ENCODE peak calls at places on chromosomes 6 and 20, in five cellular contexts. One of them, this sample, is unnamed.

GRCh38 chr20:18679020-18679419 is 91.2 kb downstream of the DTD1 start:
- DNase-seq in sigmoid colon: no peak
- DNase-seq in GM12878: no peak
- DNase-seq in suprapubic skin: no peak
- DNase-seq in tibial nerve: no peak
- DNase-seq in this sample: peak; percentile 43

GRCh38 chr6:73252703-73253102 is 10.3 kb downstream of the KHDC1 start:
- DNase-seq in sigmoid colon: no peak
- DNase-seq in GM12878: no peak
- DNase-seq in suprapubic skin: no peak
- DNase-seq in tibial nerve: no peak
- DNase-seq in this sample: no peak

GRCh38 chr6:4167833-4168232 is 32.5 kb upstream of the ECI2 start:
- DNase-seq in sigmoid colon: no peak
- DNase-seq in GM12878: no peak
- DNase-seq in suprapubic skin: no peak
- DNase-seq in tibial nerve: no peak
- DNase-seq in this sample: no peak

GRCh38 chr6:786946-787763 is 94.2 kb upstream of the EXOC2 start:
- DNase-seq in sigmoid colon: no peak
- DNase-seq in GM12878: no peak
- DNase-seq in suprapubic skin: no peak
- DNase-seq in tibial nerve: no peak
- DNase-seq in this sample: no peak

GRCh38 chr20:57384486-57384885 is 6.7 kb upstream of the RBM38 start:
- DNase-seq in sigmoid colon: peak; percentile 51
- DNase-seq in GM12878: no peak
- DNase-seq in suprapubic skin: peak; percentile 70
- DNase-seq in tibial nerve: no peak
- DNase-seq in this sample: no peak

GRCh38 chr20:64266988-64267387 is 11.4 kb downstream of the PCMTD2 start:
- DNase-seq in sigmoid colon: no peak
- DNase-seq in GM12878: no peak
- DNase-seq in suprapubic skin: no peak
- DNase-seq in tibial nerve: no peak
- DNase-seq in this sample: no peak

GRCh38 chr6:193773-194310 is 98.4 kb upstream of the DUSP22 start:
- DNase-seq in sigmoid colon: no peak
- DNase-seq in GM12878: peak; percentile 93
- DNase-seq in suprapubic skin: peak; percentile 12
- DNase-seq in tibial nerve: no peak
- DNase-seq in this sample: no peak

GRCh38 chr6:154995241-154996162 is at the start of gene TIAM2:
- DNase-seq in sigmoid colon: no peak
- DNase-seq in GM12878: no peak
- DNase-seq in suprapubic skin: no peak
- DNase-seq in tibial nerve: no peak
- DNase-seq in this sample: no peak

GRCh38 chr20:3406481-3407425 is 716 bp downstream of the DNAAF9 start:
- DNase-seq in sigmoid colon: peak; percentile 80
- DNase-seq in GM12878: no peak
- DNase-seq in suprapubic skin: peak; percentile 87
- DNase-seq in tibial nerve: no peak
- DNase-seq in this sample: peak; percentile 34

GRCh38 chr6:52605610-52606185 is 28.8 kb upstream of the TRAM2 start:
- DNase-seq in sigmoid colon: no peak
- DNase-seq in GM12878: no peak
- DNase-seq in suprapubic skin: no peak
- DNase-seq in tibial nerve: no peak
- DNase-seq in this sample: no peak

GRCh38 chr6:163038317-163038716 is 310.5 kb downstream of the PACRG start:
- DNase-seq in sigmoid colon: no peak
- DNase-seq in GM12878: no peak
- DNase-seq in suprapubic skin: no peak
- DNase-seq in tibial nerve: no peak
- DNase-seq in this sample: no peak

GRCh38 chr6:32819729-32820128 is 2.9 kb upstream of the HLA-DOB start:
- DNase-seq in sigmoid colon: no peak
- DNase-seq in GM12878: no peak
- DNase-seq in suprapubic skin: no peak
- DNase-seq in tibial nerve: no peak
- DNase-seq in this sample: no peak

GRCh38 chr20:48106428-48106827 is 321.1 kb upstream of the SULF2 start:
- DNase-seq in sigmoid colon: no peak
- DNase-seq in GM12878: no peak
- DNase-seq in suprapubic skin: no peak
- DNase-seq in tibial nerve: no peak
- DNase-seq in this sample: no peak

GRCh38 chr6:13485923-13486557 is 1.4 kb downstream of the GFOD1 start:
- DNase-seq in sigmoid colon: peak; percentile 74
- DNase-seq in GM12878: no peak
- DNase-seq in suprapubic skin: no peak
- DNase-seq in tibial nerve: no peak
- DNase-seq in this sample: no peak

GRCh38 chr6:29850011-29850553 is 22.5 kb downstream of the HLA-G start:
- DNase-seq in sigmoid colon: peak; percentile 64
- DNase-seq in GM12878: no peak
- DNase-seq in suprapubic skin: no peak
- DNase-seq in tibial nerve: no peak
- DNase-seq in this sample: peak; percentile 53

GRCh38 chr6:33008944-33009861 is at the start of gene HLA-DOA:
- DNase-seq in sigmoid colon: no peak
- DNase-seq in GM12878: peak; percentile 75
- DNase-seq in suprapubic skin: no peak
- DNase-seq in tibial nerve: no peak
- DNase-seq in this sample: no peak

GRCh38 chr6:40413231-40413755 is 173.9 kb downstream of the LRFN2 start:
- DNase-seq in sigmoid colon: peak; percentile 46
- DNase-seq in GM12878: no peak
- DNase-seq in suprapubic skin: no peak
- DNase-seq in tibial nerve: no peak
- DNase-seq in this sample: no peak

GRCh38 chr20:23320317-23320716 is 30.3 kb upstream of the NXT1 start:
- DNase-seq in sigmoid colon: no peak
- DNase-seq in GM12878: no peak
- DNase-seq in suprapubic skin: no peak
- DNase-seq in tibial nerve: no peak
- DNase-seq in this sample: no peak

GRCh38 chr20:22408521-22409402 is 175.6 kb downstream of the FOXA2 start:
- DNase-seq in sigmoid colon: no peak
- DNase-seq in GM12878: no peak
- DNase-seq in suprapubic skin: no peak
- DNase-seq in tibial nerve: no peak
- DNase-seq in this sample: no peak

GRCh38 chr20:36624068-36624813 is 18.7 kb downstream of the RAB5IF start:
- DNase-seq in sigmoid colon: no peak
- DNase-seq in GM12878: no peak
- DNase-seq in suprapubic skin: no peak
- DNase-seq in tibial nerve: no peak
- DNase-seq in this sample: peak; percentile 74

GRCh38 chr6:20210158-20210557 is 2.1 kb downstream of the MBOAT1 start:
- DNase-seq in sigmoid colon: no peak
- DNase-seq in GM12878: no peak
- DNase-seq in suprapubic skin: no peak
- DNase-seq in tibial nerve: no peak
- DNase-seq in this sample: no peak
- TF ChIP-seq EP300 in sigmoid colon: no peak
- TF ChIP-seq EP300 in GM12878: no peak
- TF ChIP-seq EP300 in suprapubic skin: no peak
- TF ChIP-seq EP300 in tibial nerve: no peak
- TF ChIP-seq EP300 in this sample: no peak

GRCh38 chr6:134288538-134289203 is 29.2 kb downstream of the SGK1 start:
- DNase-seq in sigmoid colon: no peak
- DNase-seq in GM12878: no peak
- DNase-seq in suprapubic skin: no peak
- DNase-seq in tibial nerve: no peak
- DNase-seq in this sample: no peak
- TF ChIP-seq EP300 in sigmoid colon: no peak
- TF ChIP-seq EP300 in GM12878: no peak
- TF ChIP-seq EP300 in suprapubic skin: no peak
- TF ChIP-seq EP300 in tibial nerve: peak; percentile 77
- TF ChIP-seq EP300 in this sample: no peak

DNA sequence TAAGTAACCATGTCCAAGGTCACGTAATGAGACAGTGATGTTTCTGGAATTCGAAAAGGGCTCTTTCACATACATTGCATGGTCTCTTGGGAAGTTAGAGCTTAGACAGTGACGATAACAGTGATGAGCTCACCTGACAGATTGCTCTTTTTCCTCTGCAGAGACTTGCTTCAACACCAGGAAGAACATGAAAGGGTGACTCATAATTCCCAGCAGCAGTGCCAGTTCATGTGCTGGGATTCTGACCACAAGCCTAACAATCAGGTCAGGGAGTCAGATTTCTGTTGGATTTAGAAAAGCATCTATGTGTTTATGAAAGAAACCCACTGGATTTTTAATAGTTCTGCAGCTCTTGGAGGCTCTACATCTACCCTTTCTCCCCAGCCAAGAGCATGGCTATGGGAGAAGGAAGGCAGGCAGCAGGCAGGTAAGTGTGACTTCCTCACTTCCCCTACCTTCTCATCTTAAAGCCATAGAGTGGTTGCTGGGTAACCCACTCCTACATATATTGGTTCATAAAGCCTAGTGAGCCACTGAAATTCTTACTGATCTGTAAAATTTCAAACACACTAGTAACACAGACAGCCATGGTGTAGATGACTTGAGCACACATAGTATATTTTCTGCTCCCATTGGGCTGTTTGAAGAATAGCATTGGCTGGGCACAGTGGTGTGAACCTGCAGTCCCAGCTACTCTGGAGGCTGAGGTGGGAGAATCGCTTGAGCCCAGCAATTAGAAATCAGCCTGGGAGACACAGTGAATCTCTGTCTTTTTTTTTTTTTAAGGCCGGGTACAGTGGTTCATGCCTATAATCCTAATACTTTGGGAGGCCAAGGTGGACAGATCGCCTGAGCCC is 44.4 kb upstream of the LOC128125822 start:
- DNase-seq in sigmoid colon: peak; percentile 72
- DNase-seq in GM12878: no peak
- DNase-seq in suprapubic skin: no peak
- DNase-seq in tibial nerve: no peak
- DNase-seq in this sample: peak; percentile 93
- TF ChIP-seq EP300 in sigmoid colon: peak; percentile 62
- TF ChIP-seq EP300 in GM12878: no peak
- TF ChIP-seq EP300 in suprapubic skin: no peak
- TF ChIP-seq EP300 in tibial nerve: no peak
- TF ChIP-seq EP300 in this sample: no peak

GRCh38 chr20:40323411-40323810 is 365.6 kb downstream of the MAFB start:
- DNase-seq in sigmoid colon: no peak
- DNase-seq in GM12878: no peak
- DNase-seq in suprapubic skin: no peak
- DNase-seq in tibial nerve: no peak
- DNase-seq in this sample: no peak
- TF ChIP-seq EP300 in sigmoid colon: no peak
- TF ChIP-seq EP300 in GM12878: no peak
- TF ChIP-seq EP300 in suprapubic skin: no peak
- TF ChIP-seq EP300 in tibial nerve: no peak
- TF ChIP-seq EP300 in this sample: no peak

GRCh38 chr20:14337400-14338171 is at the start of gene FLRT3:
- DNase-seq in sigmoid colon: peak; percentile 88
- DNase-seq in GM12878: peak; percentile 70
- DNase-seq in suprapubic skin: no peak
- DNase-seq in tibial nerve: peak; percentile 55
- DNase-seq in this sample: peak; percentile 85

GRCh38 chr20:14335122-14335521 is 2.3 kb downstream of the FLRT3 start:
- DNase-seq in sigmoid colon: no peak
- DNase-seq in GM12878: no peak
- DNase-seq in suprapubic skin: no peak
- DNase-seq in tibial nerve: no peak
- DNase-seq in this sample: no peak

GRCh38 chr20:14333734-14334133 is 3.7 kb downstream of the FLRT3 start:
- DNase-seq in sigmoid colon: no peak
- DNase-seq in GM12878: no peak
- DNase-seq in suprapubic skin: no peak
- DNase-seq in tibial nerve: no peak
- DNase-seq in this sample: no peak

GRCh38 chr20:14334306-14334930 is 3.0 kb downstream of the FLRT3 start:
- DNase-seq in sigmoid colon: peak; percentile 67
- DNase-seq in GM12878: no peak
- DNase-seq in suprapubic skin: no peak
- DNase-seq in tibial nerve: no peak
- DNase-seq in this sample: peak; percentile 47

DNA sequence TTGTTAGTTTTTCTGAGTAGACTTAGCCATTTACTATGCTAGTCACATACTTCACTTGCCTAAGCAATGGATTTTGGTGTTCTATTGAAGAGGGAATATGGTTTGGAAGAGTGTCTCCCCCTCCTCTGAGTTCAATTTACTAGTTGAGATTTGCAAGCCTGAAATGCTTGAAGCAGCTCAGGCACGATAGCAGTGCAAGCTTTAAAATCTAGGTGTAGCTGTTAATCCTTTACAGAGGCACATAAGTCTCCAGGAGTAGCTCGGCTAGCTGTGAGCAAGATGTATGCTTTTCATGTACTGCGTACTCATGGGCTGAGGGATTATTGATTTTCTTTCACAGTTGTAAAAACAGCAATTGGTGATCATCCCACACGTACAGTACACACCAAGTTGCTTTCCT is 745 bp downstream of the FLRT3 start:
- DNase-seq in sigmoid colon: no peak
- DNase-seq in GM12878: no peak
- DNase-seq in suprapubic skin: no peak
- DNase-seq in tibial nerve: no peak
- DNase-seq in this sample: no peak
- TF ChIP-seq EP300 in sigmoid colon: no peak
- TF ChIP-seq EP300 in GM12878: no peak
- TF ChIP-seq EP300 in suprapubic skin: no peak
- TF ChIP-seq EP300 in tibial nerve: no peak
- TF ChIP-seq EP300 in this sample: no peak

DNA sequence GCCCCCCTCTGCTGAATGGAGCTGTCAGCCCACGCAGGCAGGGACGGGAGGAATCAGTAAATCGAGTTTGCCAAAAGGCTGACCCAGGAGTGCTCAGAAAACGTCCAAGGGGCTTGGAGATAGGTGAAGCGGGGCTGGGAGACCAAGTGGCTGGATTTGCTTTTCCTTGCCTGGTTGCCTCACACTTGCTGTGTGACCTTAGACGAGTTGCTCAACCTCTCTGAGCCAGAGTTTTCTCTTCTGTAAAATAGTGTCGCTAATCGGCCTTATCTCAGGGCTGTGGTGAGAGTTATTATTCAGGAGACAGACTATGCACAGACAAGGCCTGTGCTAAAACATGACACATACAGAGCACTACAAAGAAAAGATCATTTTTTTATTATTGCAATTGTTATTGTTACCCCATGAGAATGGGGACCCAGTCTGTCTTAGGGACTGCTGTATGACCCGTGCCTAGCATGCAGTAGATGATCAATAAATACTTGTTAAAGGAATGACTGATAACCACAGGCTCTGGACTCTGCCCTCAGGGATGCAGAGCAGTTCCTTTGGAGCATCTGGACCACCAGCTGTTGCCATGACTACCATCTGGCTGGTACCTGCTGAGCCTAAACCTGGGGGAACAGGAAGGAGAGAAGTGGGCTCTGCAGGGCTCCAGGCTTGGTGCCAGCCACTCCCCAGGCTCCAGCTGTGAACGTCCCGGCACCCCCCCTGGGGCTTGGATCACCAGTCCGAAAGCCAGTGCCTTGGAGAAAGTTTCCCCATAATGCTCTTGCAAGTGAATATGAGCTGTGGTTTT is 901 bp downstream of the KCNK15 start:
- DNase-seq in sigmoid colon: no peak
- DNase-seq in GM12878: no peak
- DNase-seq in suprapubic skin: no peak
- DNase-seq in tibial nerve: no peak
- DNase-seq in this sample: peak; percentile 35
- TF ChIP-seq EP300 in sigmoid colon: no peak
- TF ChIP-seq EP300 in GM12878: no peak
- TF ChIP-seq EP300 in suprapubic skin: no peak
- TF ChIP-seq EP300 in tibial nerve: no peak
- TF ChIP-seq EP300 in this sample: no peak

This sample was measured in stomach.